ENCODE peak calls at places on chromosomes 3 and 15, in five cellular contexts. One of them, this sample, is unnamed.

GRCh38 chr3:117045143-117045542 is 335.6 kb downstream of the TUSC7 start:
- DNase-seq in GM12878: no peak
- DNase-seq in A549: peak
- DNase-seq in K562: no peak
- DNase-seq in HCT116: no peak
- DNase-seq in this sample: no peak

GRCh38 chr3:117080899-117081298 is 371.3 kb downstream of the TUSC7 start:
- DNase-seq in GM12878: no peak
- DNase-seq in A549: no peak
- DNase-seq in K562: no peak
- DNase-seq in HCT116: no peak
- DNase-seq in this sample: no peak

GRCh38 chr3:27467545-27467944 is 16.6 kb downstream of the SLC4A7 start:
- DNase-seq in GM12878: no peak
- DNase-seq in A549: peak
- DNase-seq in K562: no peak
- DNase-seq in HCT116: no peak
- DNase-seq in this sample: peak

GRCh38 chr15:83435202-83435601 is 11.9 kb upstream of the SH3GL3 start:
- DNase-seq in GM12878: no peak
- DNase-seq in A549: no peak
- DNase-seq in K562: no peak
- DNase-seq in HCT116: no peak
- DNase-seq in this sample: no peak

GRCh38 chr15:67175643-67176071 is 78.8 kb downstream of the AAGAB start:
- DNase-seq in GM12878: peak
- DNase-seq in A549: no peak
- DNase-seq in K562: no peak
- DNase-seq in HCT116: no peak
- DNase-seq in this sample: peak

GRCh38 chr15:60751985-60752952 is 273.3 kb upstream of the ICE2 start:
- DNase-seq in GM12878: no peak
- DNase-seq in A549: no peak
- DNase-seq in K562: no peak
- DNase-seq in HCT116: no peak
- DNase-seq in this sample: no peak

GRCh38 chr15:54504695-54505094 is 526.5 kb downstream of the UNC13C start:
- DNase-seq in GM12878: no peak
- DNase-seq in A549: no peak
- DNase-seq in K562: no peak
- DNase-seq in HCT116: no peak
- DNase-seq in this sample: no peak

GRCh38 chr15:89680282-89680873 is 1.2 kb upstream of the PLIN1 start:
- DNase-seq in GM12878: no peak
- DNase-seq in A549: peak
- DNase-seq in K562: no peak
- DNase-seq in HCT116: no peak
- DNase-seq in this sample: no peak

GRCh38 chr3:13136426-13136825 is 63.2 kb upstream of the IQSEC1 start:
- DNase-seq in GM12878: no peak
- DNase-seq in A549: no peak
- DNase-seq in K562: no peak
- DNase-seq in HCT116: no peak
- DNase-seq in this sample: peak

GRCh38 chr3:152245498-152246175 is 23.1 kb upstream of the MBNL1 start:
- DNase-seq in GM12878: no peak
- DNase-seq in A549: no peak
- DNase-seq in K562: no peak
- DNase-seq in HCT116: no peak
- DNase-seq in this sample: peak

GRCh38 chr3:45486926-45487325 is 98.5 kb downstream of the LARS2 start:
- DNase-seq in GM12878: no peak
- DNase-seq in A549: no peak
- DNase-seq in K562: no peak
- DNase-seq in HCT116: no peak
- DNase-seq in this sample: no peak

GRCh38 chr3:146160233-146160963 is 586 bp downstream of the PLOD2 start:
- DNase-seq in GM12878: no peak
- DNase-seq in A549: peak
- DNase-seq in K562: no peak
- DNase-seq in HCT116: peak
- DNase-seq in this sample: no peak

GRCh38 chr15:58477228-58477627 is 45.4 kb downstream of the LIPC start:
- DNase-seq in GM12878: no peak
- DNase-seq in A549: no peak
- DNase-seq in K562: no peak
- DNase-seq in HCT116: no peak
- DNase-seq in this sample: peak

DNA sequence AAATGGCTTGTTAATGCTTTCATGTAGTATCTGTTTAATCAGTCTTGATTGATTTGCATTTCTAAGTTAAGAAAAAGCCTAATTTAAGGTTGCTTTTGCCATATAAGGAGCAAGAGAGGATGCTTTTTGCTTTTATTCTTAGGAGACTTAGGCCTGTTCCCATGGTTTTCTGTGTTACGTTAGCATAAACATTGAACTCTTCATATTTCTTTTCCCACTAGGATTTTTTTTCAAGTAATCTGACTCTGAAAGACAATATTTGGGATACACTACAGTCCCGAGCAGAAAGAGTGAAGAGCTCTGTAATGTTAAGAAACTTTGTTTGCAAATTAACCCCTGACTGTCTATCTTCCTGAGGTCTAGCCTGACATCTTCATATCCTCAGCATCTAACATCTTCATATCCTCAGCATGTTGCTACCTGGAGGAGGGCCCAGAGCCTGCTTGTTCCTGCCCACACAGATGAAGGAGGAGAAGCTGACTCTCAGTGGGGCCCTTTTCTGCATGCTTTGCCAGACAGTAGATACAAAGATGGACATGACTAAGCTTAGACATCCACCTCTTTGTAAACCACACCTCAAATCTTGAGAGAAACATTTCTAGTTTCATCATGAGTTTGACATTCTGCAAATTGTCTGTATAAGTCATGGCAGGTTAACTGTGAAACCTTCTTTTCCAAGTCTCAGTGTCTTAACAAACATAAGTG is 86.2 kb upstream of the COL6A5 start:
- DNase-seq in GM12878: no peak
- DNase-seq in A549: no peak
- DNase-seq in K562: no peak
- DNase-seq in HCT116: no peak
- DNase-seq in this sample: no peak
- TF ChIP-seq MAX in GM12878: no peak
- TF ChIP-seq MAX in A549: no peak
- TF ChIP-seq MAX in K562: no peak
- TF ChIP-seq MAX in HCT116: no peak
- TF ChIP-seq MAX in this sample: no peak

DNA sequence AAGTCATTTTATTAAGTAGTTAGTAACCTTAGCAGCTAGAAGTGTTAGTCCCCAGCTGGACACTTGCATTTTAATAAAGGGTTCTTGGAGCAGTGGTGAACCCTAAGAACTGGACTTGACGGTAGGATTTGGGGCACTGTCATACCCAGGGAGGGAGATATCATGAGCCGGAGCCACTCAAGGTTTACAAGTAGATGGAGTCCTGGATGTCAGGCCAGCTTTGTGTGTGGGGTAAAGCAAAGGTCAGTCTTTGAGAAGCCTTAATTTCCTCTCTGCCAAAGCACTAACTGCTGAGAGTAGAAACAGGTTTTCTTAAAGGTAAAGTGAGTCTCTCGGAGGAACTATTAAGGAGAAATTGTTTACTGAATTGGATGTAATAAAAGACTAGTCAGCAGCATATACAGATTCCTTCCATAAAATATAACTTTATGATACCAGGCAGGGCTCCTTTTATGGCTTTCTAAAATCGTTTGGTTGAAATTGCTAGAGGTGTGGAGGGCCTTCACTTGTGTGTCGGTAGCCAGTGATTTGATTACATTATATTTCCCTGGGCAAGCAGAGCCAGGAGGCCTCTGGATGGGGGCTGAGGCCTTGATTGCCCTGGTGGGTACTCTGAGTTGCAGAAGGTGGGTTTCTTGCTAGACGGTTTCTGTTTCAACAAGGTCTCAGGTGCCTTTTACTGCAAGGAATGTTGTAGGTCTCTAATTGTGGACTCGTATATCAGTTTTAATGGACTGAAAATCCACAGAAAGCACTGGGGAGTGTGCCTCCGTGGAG is 23.1 kb downstream of the SQOR start:
- DNase-seq in GM12878: no peak
- DNase-seq in A549: no peak
- DNase-seq in K562: no peak
- DNase-seq in HCT116: no peak
- DNase-seq in this sample: no peak
- TF ChIP-seq MAX in GM12878: no peak
- TF ChIP-seq MAX in A549: no peak
- TF ChIP-seq MAX in K562: no peak
- TF ChIP-seq MAX in HCT116: no peak
- TF ChIP-seq MAX in this sample: no peak

DNA sequence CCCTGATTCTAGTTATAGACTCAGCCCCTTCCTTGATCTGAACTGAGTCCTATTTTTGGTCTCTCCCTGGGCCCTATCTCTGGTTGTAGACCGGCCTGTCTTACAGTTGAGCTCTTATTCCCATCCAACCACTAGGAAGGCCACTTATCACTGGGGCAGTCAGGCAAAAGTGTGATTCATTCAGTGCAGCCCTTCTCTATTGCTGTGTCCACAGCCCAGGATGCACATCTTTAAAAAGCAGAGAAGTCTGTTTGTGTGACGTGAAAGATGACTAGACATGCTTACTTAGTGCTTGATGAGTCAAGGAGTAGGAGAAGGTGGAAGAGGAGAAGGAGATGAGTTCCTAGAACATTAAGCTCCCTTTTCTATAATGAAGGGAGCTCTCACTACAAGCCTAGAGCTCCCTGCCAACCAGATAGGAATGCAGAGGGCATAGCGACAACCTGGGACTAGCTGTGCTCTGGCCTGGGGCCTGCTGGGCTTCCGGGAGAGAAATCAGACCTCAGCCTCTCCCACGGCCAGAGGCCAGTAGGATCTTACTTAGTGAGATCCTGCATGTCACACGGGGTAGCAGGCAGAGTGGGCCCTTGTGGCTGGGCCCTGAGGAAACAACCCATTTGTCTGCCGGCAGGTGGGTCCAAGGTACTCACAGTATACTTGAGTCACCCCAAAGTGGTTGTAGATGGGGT is 25.7 kb downstream of the INSYN1 start:
- DNase-seq in GM12878: no peak
- DNase-seq in A549: peak
- DNase-seq in K562: no peak
- DNase-seq in HCT116: no peak
- DNase-seq in this sample: no peak
- TF ChIP-seq MAX in GM12878: no peak
- TF ChIP-seq MAX in A549: no peak
- TF ChIP-seq MAX in K562: no peak
- TF ChIP-seq MAX in HCT116: no peak
- TF ChIP-seq MAX in this sample: no peak

GRCh38 chr3:85912981-85913380 is 954.2 kb downstream of the CADM2 start:
- DNase-seq in GM12878: no peak
- DNase-seq in A549: peak
- DNase-seq in K562: no peak
- DNase-seq in HCT116: no peak
- DNase-seq in this sample: no peak
- TF ChIP-seq MAX in GM12878: no peak
- TF ChIP-seq MAX in A549: no peak
- TF ChIP-seq MAX in K562: no peak
- TF ChIP-seq MAX in HCT116: no peak
- TF ChIP-seq MAX in this sample: no peak

GRCh38 chr3:177760803-177761202 is 563.5 kb upstream of the TBL1XR1 start:
- DNase-seq in GM12878: no peak
- DNase-seq in A549: no peak
- DNase-seq in K562: no peak
- DNase-seq in HCT116: no peak
- DNase-seq in this sample: no peak

DNA sequence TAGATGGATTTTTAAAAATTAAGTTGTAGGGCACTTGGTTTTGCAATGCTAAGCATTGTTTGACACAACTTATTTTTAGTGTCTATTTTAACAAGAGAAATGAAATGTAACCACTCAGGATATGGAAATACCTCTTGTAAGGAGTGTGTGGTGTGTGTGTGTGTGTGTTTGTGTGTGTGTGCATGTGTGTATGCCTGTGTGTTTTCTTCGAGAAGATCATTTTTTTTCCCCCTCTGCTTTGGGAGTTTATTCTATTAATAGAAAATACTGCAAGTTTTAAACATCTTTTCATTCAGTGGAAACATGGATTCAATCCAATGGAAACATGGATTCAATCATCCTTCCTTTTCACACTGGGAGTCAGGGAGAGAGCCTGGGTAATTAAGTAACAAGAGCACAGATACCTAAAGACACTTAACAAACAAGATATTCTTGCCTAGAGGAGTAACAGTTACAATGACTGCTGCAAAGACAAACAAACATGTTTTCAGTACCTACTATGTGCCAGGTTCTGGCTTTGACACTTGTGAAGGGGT is 567.2 kb upstream of the TBL1XR1 start:
- DNase-seq in GM12878: no peak
- DNase-seq in A549: no peak
- DNase-seq in K562: no peak
- DNase-seq in HCT116: no peak
- DNase-seq in this sample: no peak
- TF ChIP-seq MAX in GM12878: no peak
- TF ChIP-seq MAX in A549: no peak
- TF ChIP-seq MAX in K562: no peak
- TF ChIP-seq MAX in HCT116: no peak
- TF ChIP-seq MAX in this sample: no peak

DNA sequence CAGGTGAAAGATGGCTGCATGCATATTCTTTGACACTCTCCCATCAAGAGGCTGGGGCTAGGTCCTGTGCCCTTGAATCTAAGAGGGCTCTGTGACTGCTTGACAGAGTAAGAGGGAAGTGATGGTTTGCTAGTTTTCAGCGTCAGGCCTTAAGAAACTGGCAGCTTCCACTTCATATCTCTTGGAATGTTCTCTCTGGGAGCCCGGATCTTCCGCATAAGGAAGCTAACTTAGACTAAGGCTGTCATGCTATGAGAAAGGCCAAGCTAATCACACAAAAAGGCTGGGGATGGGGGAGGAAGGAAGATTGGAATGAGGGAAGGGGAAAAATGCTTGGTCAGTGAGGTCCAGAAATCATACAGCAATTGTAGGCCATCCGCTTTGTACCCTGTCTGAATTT is 50.0 kb downstream of the MB21D2 start:
- DNase-seq in GM12878: no peak
- DNase-seq in A549: no peak
- DNase-seq in K562: no peak
- DNase-seq in HCT116: no peak
- DNase-seq in this sample: no peak
- TF ChIP-seq MAX in GM12878: no peak
- TF ChIP-seq MAX in A549: no peak
- TF ChIP-seq MAX in K562: no peak
- TF ChIP-seq MAX in HCT116: no peak
- TF ChIP-seq MAX in this sample: no peak

GRCh38 chr3:39548282-39548681 is 80.8 kb downstream of the MOBP start:
- DNase-seq in GM12878: no peak
- DNase-seq in A549: no peak
- DNase-seq in K562: no peak
- DNase-seq in HCT116: no peak
- DNase-seq in this sample: no peak

GRCh38 chr3:39550343-39550742 is 82.9 kb downstream of the MOBP start:
- DNase-seq in GM12878: no peak
- DNase-seq in A549: no peak
- DNase-seq in K562: no peak
- DNase-seq in HCT116: no peak
- DNase-seq in this sample: no peak
- TF ChIP-seq MAX in GM12878: no peak
- TF ChIP-seq MAX in A549: no peak
- TF ChIP-seq MAX in K562: no peak
- TF ChIP-seq MAX in HCT116: no peak
- TF ChIP-seq MAX in this sample: no peak

GRCh38 chr15:49621327-49622210 is 721 bp downstream of the DTWD1 start:
- DNase-seq in GM12878: no peak
- DNase-seq in A549: peak
- DNase-seq in K562: no peak
- DNase-seq in HCT116: no peak
- DNase-seq in this sample: peak
- TF ChIP-seq MAX in GM12878: no peak
- TF ChIP-seq MAX in A549: no peak
- TF ChIP-seq MAX in K562: no peak
- TF ChIP-seq MAX in HCT116: no peak
- TF ChIP-seq MAX in this sample: no peak